ENCODE peak calls at places on chromosomes 1 and 21, in five cellular contexts. One of them, this sample, is unnamed.

GRCh38 chr1:43938383-43938782 is 4.8 kb downstream of the ARTN start:
- DNase-seq in breast epithelium: no peak
- DNase-seq in SW480: no peak
- DNase-seq in keratinocyte: no peak
- DNase-seq in cardiac fibroblast: no peak
- DNase-seq in this sample: no peak

GRCh38 chr21:42160111-42160949 is 58.6 kb upstream of the ABCG1 start:
- DNase-seq in breast epithelium: no peak
- DNase-seq in SW480: no peak
- DNase-seq in keratinocyte: no peak
- DNase-seq in cardiac fibroblast: no peak
- DNase-seq in this sample: no peak

GRCh38 chr1:115137191-115137590 is 47.9 kb upstream of the TSPAN2 start:
- DNase-seq in breast epithelium: no peak
- DNase-seq in SW480: no peak
- DNase-seq in keratinocyte: no peak
- DNase-seq in cardiac fibroblast: no peak
- DNase-seq in this sample: no peak

GRCh38 chr1:29809446-29810120 is 573.3 kb downstream of the PTPRU start:
- DNase-seq in breast epithelium: no peak
- DNase-seq in SW480: no peak
- DNase-seq in keratinocyte: no peak
- DNase-seq in cardiac fibroblast: no peak
- DNase-seq in this sample: no peak

GRCh38 chr1:35857830-35858229 is 25.2 kb upstream of the AGO1 start:
- DNase-seq in breast epithelium: no peak
- DNase-seq in SW480: peak
- DNase-seq in keratinocyte: no peak
- DNase-seq in cardiac fibroblast: peak
- DNase-seq in this sample: peak

GRCh38 chr1:245807306-245807705 is 652.5 kb downstream of the KIF26B start:
- DNase-seq in breast epithelium: no peak
- DNase-seq in SW480: no peak
- DNase-seq in keratinocyte: no peak
- DNase-seq in cardiac fibroblast: peak
- DNase-seq in this sample: no peak

GRCh38 chr1:177227978-177228720 is 57.4 kb downstream of the BRINP2 start:
- DNase-seq in breast epithelium: no peak
- DNase-seq in SW480: no peak
- DNase-seq in keratinocyte: no peak
- DNase-seq in cardiac fibroblast: no peak
- DNase-seq in this sample: no peak

GRCh38 chr1:87086120-87086519 is 171.7 kb downstream of the HS2ST1 start:
- DNase-seq in breast epithelium: no peak
- DNase-seq in SW480: no peak
- DNase-seq in keratinocyte: no peak
- DNase-seq in cardiac fibroblast: no peak
- DNase-seq in this sample: no peak

GRCh38 chr1:86502721-86503430 is 34.1 kb downstream of the CLCA1 start:
- DNase-seq in breast epithelium: no peak
- DNase-seq in SW480: peak
- DNase-seq in keratinocyte: peak
- DNase-seq in cardiac fibroblast: peak
- DNase-seq in this sample: no peak

GRCh38 chr1:228935198-228935663 is 200.0 kb downstream of the RHOU start:
- DNase-seq in breast epithelium: no peak
- DNase-seq in SW480: peak
- DNase-seq in keratinocyte: no peak
- DNase-seq in cardiac fibroblast: no peak
- DNase-seq in this sample: no peak

GRCh38 chr1:2001773-2002411 is 1.7 kb downstream of the CFAP74 start:
- DNase-seq in breast epithelium: peak
- DNase-seq in SW480: no peak
- DNase-seq in keratinocyte: no peak
- DNase-seq in cardiac fibroblast: no peak
- DNase-seq in this sample: no peak

GRCh38 chr1:247338723-247339270 is 7.1 kb upstream of the ZNF496 start:
- DNase-seq in breast epithelium: no peak
- DNase-seq in SW480: no peak
- DNase-seq in keratinocyte: no peak
- DNase-seq in cardiac fibroblast: no peak
- DNase-seq in this sample: no peak